ENCODE peak calls at places on chromosome 11, in seven cellular contexts. I, L, X, R, P, A and H are unnamed samples.

GRCh38 chr11:131841028-131841427 is 470.6 kb downstream of the NTM start:
- DNase-seq in I (no peak), L (no peak), X (no peak), R (no peak), P (no peak), A (no peak), H (no peak)

GRCh38 chr11:27372159-27372558 is 9.1 kb upstream of the CCDC34 start:
- DNase-seq in I (no peak), L (no peak), X (no peak), R (no peak), P (no peak), A (no peak), H (no peak)

GRCh38 chr11:6362185-6362867 is 27.9 kb upstream of the SMPD1 start:
- DNase-seq in I (no peak), L (no peak), X (no peak), R (no peak), P (no peak), A (no peak), H (no peak)

GRCh38 chr11:73366265-73366610 is 10.0 kb upstream of the RELT start:
- DNase-seq in I (no peak), L (no peak), X (no peak), R (peak), P (no peak), A (no peak), H (no peak)

GRCh38 chr11:45219411-45219810 is 66.7 kb downstream of the SYT13 start:
- DNase-seq in I (no peak), L (no peak), X (no peak), R (no peak), P (no peak), A (no peak), H (no peak)

GRCh38 chr11:125454047-125454446 is 42.0 kb downstream of the FEZ1 start:
- DNase-seq in I (no peak), L (no peak), X (no peak), R (no peak), P (no peak), A (no peak), H (no peak)

GRCh38 chr11:35621620-35622019 is 3.4 kb downstream of the FJX1 start:
- DNase-seq in I (no peak), L (no peak), X (no peak), R (no peak), P (peak), A (no peak), H (no peak)

GRCh38 chr11:29482510-29482909 is 534.3 kb downstream of the KCNA4 start:
- DNase-seq in I (no peak), L (no peak), X (no peak), R (no peak), P (no peak), A (no peak), H (no peak)

DNA sequence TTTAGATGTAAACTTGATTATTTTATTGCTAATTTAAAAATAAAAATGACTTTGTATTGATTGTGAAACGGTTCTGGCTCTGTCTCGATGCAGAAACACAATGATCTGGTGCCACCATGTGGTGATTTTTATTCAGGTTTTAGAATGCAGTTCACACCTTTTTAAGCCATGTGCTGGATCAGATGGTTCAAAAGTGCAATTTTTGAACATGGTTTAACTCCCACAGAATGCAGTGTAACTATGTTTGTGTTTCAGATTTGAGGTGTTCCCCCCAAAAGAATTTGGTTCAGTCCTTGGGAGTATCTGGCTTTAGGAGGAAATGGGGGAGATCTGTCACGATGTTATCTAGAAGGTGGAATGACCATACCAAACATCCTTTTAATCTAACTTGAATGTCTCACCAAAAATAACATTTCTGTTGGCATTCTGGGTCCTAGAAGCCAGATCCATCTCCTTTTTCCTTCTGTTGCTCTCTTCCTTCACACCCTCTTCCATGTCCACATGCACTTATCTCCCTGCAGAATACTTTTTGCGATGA is 7.9 kb downstream of the MRPL16 start:
- DNase-seq in I (peak), L (peak), X (peak), R (peak), P (peak), A (peak), H (peak)
- H3K4me2 ChIP-seq in I (no peak), L (no peak), X (no peak), R (no peak), P (no peak), A (no peak), H (no peak)

DNA sequence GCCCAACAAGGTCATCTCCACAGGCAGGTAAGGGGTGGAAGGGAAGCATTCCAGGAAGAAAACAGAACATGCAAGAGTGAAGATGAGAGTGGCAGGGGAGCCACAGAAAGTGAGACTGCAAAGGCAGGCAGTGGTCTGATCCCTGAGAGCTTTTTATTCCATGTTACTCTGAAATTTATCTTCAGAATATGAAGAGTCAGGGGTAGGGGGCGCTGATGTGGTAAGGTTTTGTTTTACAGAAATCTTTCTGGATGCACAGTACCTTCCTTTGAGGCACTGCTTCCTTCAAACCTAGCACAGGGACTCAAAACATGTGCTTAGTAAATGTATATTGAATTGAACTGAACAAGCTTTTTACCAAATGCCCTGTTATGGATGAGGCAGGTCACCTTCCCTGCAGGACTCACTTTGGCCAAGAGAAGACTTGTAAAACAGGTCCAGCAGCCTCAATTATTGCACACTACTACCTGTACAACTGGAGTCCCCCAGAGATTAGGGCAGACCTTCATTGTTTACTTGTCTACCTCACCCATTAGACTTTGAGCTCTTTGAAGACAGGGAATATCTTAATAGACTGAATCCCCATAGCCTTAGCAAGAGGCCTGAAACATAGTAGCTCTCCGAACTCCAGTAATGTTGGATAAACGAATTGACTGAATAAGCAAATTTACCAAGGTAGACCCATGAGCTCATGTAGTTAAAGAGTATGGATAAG is 2.2 kb downstream of the PAK1 start:
- DNase-seq in I (peak), L (no peak), X (no peak), R (peak), P (peak), A (peak), H (peak)
- H3K4me3 ChIP-seq in I (no peak), L (no peak), X (no peak), R (no peak), P (no peak), A (peak), H (no peak)

DNA sequence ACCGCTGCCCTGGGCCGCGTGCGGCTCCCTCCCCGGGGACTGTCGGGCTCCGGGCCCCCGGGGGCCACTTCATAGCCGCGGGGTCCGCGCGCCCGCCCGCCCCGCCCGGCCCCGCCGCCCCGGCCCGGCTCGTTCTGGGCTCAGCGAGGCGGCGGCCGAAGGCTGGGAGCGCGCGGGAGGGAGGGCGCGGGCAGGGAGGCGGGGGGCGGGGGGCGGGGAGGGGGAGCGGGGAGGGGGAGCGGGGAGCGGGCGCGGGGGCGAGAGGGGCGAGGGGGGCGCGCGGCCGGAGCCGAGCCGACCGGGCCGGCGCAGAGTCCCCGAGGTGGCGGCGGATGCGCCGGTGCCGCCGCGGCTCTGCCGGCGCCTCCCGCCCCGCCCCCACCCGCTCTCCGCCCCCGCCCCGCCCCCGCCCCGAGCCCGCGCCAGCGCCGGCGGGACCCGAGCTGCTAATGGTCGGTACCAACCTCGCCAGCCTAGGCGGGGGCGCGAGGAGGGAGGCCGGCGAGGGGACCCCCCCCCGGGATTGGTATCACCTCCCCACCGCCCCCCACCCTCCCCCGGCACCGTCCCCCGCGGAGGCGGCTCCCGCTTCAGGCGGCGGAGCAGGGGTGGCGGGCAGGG is at the start of gene B3GAT1:
- DNase-seq in I (no peak), L (no peak), X (no peak), R (no peak), P (no peak), A (peak), H (no peak)
- H3K4me2 ChIP-seq in I (peak), L (no peak), X (no peak), R (no peak), P (no peak), A (peak), H (no peak)

DNA sequence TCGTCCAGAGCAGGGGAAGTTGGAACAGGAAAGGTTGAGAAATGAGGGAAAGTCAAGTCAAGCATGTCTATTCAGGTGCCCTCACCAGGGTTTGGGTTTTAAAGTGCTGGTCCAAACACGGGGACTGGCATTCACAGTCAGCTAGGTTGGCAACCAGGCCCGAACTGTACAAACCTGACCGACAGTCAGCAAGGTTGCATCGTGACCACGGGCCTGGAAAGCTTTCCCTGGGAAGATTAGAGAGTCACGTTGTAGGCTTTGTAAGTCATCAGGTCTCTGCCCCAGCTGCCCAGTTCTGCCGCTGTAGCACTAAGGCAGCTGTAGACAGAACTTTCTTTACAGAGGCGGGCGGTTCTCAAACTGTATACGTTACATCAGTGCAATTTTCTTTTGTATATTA is 7.4 kb downstream of the KRTAP5-10 start:
- DNase-seq in I (no peak), L (no peak), X (no peak), R (no peak), P (no peak), A (no peak), H (no peak)
- H3K4me3 ChIP-seq in I (no peak), L (no peak), X (no peak), R (no peak), P (no peak), A (no peak), H (no peak)

GRCh38 chr11:17645190-17645970 is 74.0 kb upstream of the MYOD1 start:
- DNase-seq in I (no peak), L (no peak), X (no peak), R (no peak), P (no peak), A (peak), H (no peak)
- H3K4me2 ChIP-seq in I (no peak), L (no peak), X (no peak), R (no peak), P (no peak), A (no peak), H (no peak)

DNA sequence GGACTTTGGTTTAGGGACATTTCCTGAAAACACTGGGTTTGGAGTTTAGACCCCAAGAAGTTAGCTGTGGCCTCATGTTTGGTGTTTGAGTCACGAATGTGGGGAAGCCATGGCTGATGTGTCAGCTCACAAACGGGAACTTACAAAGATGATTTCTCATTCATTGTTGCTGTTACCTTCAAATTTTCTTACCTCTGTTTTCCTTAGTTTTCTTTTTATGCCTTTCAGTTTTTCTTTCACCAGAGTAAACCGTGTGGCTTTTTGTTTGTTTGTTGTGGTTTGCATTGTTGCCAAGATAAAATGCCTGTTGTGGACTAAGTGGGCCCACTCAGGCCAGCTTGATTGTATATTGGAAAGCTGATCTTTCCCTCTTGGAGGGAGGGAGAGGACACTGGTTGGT is 89.2 kb downstream of the SWAP70 start:
- DNase-seq in I (no peak), L (peak), X (no peak), R (no peak), P (peak), A (no peak), H (peak)
- H3K4me3 ChIP-seq in I (no peak), L (no peak), X (no peak), R (no peak), P (no peak), A (no peak), H (no peak)

GRCh38 chr11:43130616-43131015 is 181.2 kb upstream of the API5 start:
- DNase-seq in I (no peak), L (no peak), X (no peak), R (no peak), P (no peak), A (peak), H (no peak)
- H3K4me2 ChIP-seq in I (no peak), L (no peak), X (no peak), R (no peak), P (no peak), A (no peak), H (no peak)

DNA sequence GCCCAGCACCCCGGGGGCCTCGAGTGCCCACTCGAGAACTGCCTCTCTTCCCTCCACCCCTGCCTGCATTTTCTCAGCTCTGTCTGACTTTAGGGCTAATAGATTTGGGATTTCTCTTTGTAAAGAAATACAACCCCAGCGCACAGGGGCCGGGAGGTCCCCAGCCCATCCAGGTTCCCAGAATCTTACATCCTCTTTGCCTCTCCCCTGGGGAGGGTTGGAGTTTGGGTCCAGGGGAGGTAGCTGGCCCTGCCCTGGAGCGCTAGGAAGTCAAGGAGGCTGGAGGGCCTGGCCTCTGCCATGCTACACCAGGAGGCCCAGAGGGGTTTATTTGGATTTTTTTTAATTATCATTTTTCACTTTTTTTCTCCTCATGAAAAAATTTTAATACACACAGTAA is 65.7 kb upstream of the LMO1 start:
- DNase-seq in I (no peak), L (no peak), X (no peak), R (no peak), P (no peak), A (no peak), H (no peak)
- H3K4me3 ChIP-seq in I (peak), L (no peak), X (peak), R (no peak), P (peak), A (no peak), H (no peak)

GRCh38 chr11:66663741-66664296 is 13.9 kb downstream of the RBM4B start:
- DNase-seq in I (no peak), L (no peak), X (no peak), R (no peak), P (no peak), A (no peak), H (no peak)

GRCh38 chr11:66665369-66665768 is 12.3 kb downstream of the RBM4B start:
- DNase-seq in I (no peak), L (no peak), X (no peak), R (no peak), P (no peak), A (no peak), H (no peak)

GRCh38 chr11:66659785-66660184 is 17.9 kb downstream of the RBM4B start:
- DNase-seq in I (no peak), L (no peak), X (no peak), R (peak), P (no peak), A (no peak), H (no peak)
- H3K4me2 ChIP-seq in I (no peak), L (no peak), X (no peak), R (peak), P (no peak), A (no peak), H (no peak)